ENCODE peak calls at places on chromosomes 4 and X, in four cellular contexts. One of them, this sample, is unnamed.

GRCh38 chr4:17055788-17056187 is 157.3 kb upstream of the LDB2 start:
- DNase-seq in IMR-90: peak; percentile 97
- DNase-seq in K562: no peak
- DNase-seq in endothelial cell of umbilical vein: peak; percentile 14
- DNase-seq in this sample: peak; percentile 11

GRCh38 chrX:13001961-13002671 is 27.2 kb downstream of the TMSB4X start:
- DNase-seq in IMR-90: peak; percentile 52
- DNase-seq in K562: no peak
- DNase-seq in endothelial cell of umbilical vein: no peak
- DNase-seq in this sample: no peak

GRCh38 chrX:44344194-44344593 is 722 bp upstream of the EFHC2 start:
- DNase-seq in IMR-90: no peak
- DNase-seq in K562: peak; percentile 59
- DNase-seq in endothelial cell of umbilical vein: no peak
- DNase-seq in this sample: no peak

GRCh38 chr4:182502074-182502473 is 258.9 kb downstream of the TENM3 start:
- DNase-seq in IMR-90: no peak
- DNase-seq in K562: no peak
- DNase-seq in endothelial cell of umbilical vein: no peak
- DNase-seq in this sample: no peak

GRCh38 chr4:163111588-163111987 is 55.1 kb downstream of the NAF1 start:
- DNase-seq in IMR-90: peak; percentile 26
- DNase-seq in K562: no peak
- DNase-seq in endothelial cell of umbilical vein: peak; percentile 10
- DNase-seq in this sample: no peak

GRCh38 chr4:126955292-126956191 is 677.2 kb upstream of the INTU start:
- DNase-seq in IMR-90: no peak
- DNase-seq in K562: peak; percentile 64
- DNase-seq in endothelial cell of umbilical vein: no peak
- DNase-seq in this sample: no peak

GRCh38 chrX:50469206-50469605 is 1.4 kb downstream of the DGKK start:
- DNase-seq in IMR-90: no peak
- DNase-seq in K562: no peak
- DNase-seq in endothelial cell of umbilical vein: no peak
- DNase-seq in this sample: no peak

GRCh38 chr4:63795301-63795700 is 613.9 kb downstream of the TECRL start:
- DNase-seq in IMR-90: no peak
- DNase-seq in K562: no peak
- DNase-seq in endothelial cell of umbilical vein: no peak
- DNase-seq in this sample: no peak

GRCh38 chr4:40331092-40331824 is 3.9 kb upstream of the CHRNA9 start:
- DNase-seq in IMR-90: no peak
- DNase-seq in K562: no peak
- DNase-seq in endothelial cell of umbilical vein: no peak
- DNase-seq in this sample: no peak

GRCh38 chrX:34909151-34909550 is 33.4 kb upstream of the FAM47B start:
- DNase-seq in IMR-90: no peak
- DNase-seq in K562: no peak
- DNase-seq in endothelial cell of umbilical vein: no peak
- DNase-seq in this sample: no peak

GRCh38 chrX:5595570-5595969 is 633.1 kb downstream of the NLGN4X start:
- DNase-seq in IMR-90: no peak
- DNase-seq in K562: no peak
- DNase-seq in endothelial cell of umbilical vein: no peak
- DNase-seq in this sample: no peak

GRCh38 chr4:71296945-71297344 is 41.9 kb upstream of the SLC4A4 start:
- DNase-seq in IMR-90: no peak
- DNase-seq in K562: no peak
- DNase-seq in endothelial cell of umbilical vein: no peak
- DNase-seq in this sample: no peak

GRCh38 chr4:56683455-56683854 is 2.4 kb upstream of the HOPX start:
- DNase-seq in IMR-90: no peak
- DNase-seq in K562: no peak
- DNase-seq in endothelial cell of umbilical vein: no peak
- DNase-seq in this sample: no peak

GRCh38 chr4:128513664-128514484 is 226.3 kb upstream of the PGRMC2 start:
- DNase-seq in IMR-90: peak; percentile 61
- DNase-seq in K562: no peak
- DNase-seq in endothelial cell of umbilical vein: no peak
- DNase-seq in this sample: no peak

GRCh38 chr4:128517739-128518510 is 230.3 kb upstream of the PGRMC2 start:
- DNase-seq in IMR-90: peak; percentile 98
- DNase-seq in K562: peak; percentile 70
- DNase-seq in endothelial cell of umbilical vein: peak; percentile 97
- DNase-seq in this sample: no peak

GRCh38 chr4:128517096-128517738 is 229.6 kb upstream of the PGRMC2 start:
- DNase-seq in IMR-90: peak; percentile 61
- DNase-seq in K562: no peak
- DNase-seq in endothelial cell of umbilical vein: peak; percentile 63
- DNase-seq in this sample: no peak

GRCh38 chr4:128519163-128519810 is 231.7 kb upstream of the PGRMC2 start:
- DNase-seq in IMR-90: peak; percentile 23
- DNase-seq in K562: no peak
- DNase-seq in endothelial cell of umbilical vein: peak; percentile 50
- DNase-seq in this sample: no peak

DNA sequence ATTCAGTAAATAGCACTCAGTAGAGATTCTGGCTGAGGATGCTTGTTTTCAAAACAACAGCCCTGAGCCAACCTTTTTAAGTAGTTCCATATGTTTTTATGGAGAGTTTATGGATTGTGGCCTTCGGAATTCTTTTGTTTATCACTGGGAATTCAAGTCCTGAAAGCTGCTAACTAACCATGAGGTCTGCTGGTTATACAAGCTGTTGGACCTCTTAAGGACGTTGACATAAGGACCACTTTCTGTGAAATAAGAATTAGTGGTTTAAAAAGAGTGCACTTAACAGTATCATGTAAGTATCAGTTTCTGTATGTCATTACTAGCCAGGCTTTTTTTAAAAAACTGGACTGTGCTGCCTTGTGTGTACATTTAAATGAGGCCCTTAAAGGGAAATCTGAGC is 229.0 kb upstream of the PGRMC2 start:
- DNase-seq in IMR-90: peak; percentile 92
- DNase-seq in K562: no peak
- DNase-seq in endothelial cell of umbilical vein: peak; percentile 13
- DNase-seq in this sample: no peak
- H3K4me1 ChIP-seq in IMR-90: peaks cover 27% of the 10 kb centered on the region
- H3K4me1 ChIP-seq in K562: peaks cover 56% of the 10 kb centered on the region
- H3K4me1 ChIP-seq in endothelial cell of umbilical vein: peaks cover 47% of the 10 kb centered on the region
- H3K4me1 ChIP-seq in this sample: peaks cover 18% of the 10 kb centered on the region

GRCh38 chr4:53465891-53466290 is 88.5 kb downstream of the FIP1L1 start:
- DNase-seq in IMR-90: no peak
- DNase-seq in K562: no peak
- DNase-seq in endothelial cell of umbilical vein: no peak
- DNase-seq in this sample: no peak

GRCh38 chr4:53463340-53463739 is 85.9 kb downstream of the FIP1L1 start:
- DNase-seq in IMR-90: no peak
- DNase-seq in K562: no peak
- DNase-seq in endothelial cell of umbilical vein: no peak
- DNase-seq in this sample: no peak

GRCh38 chr4:53465291-53465690 is 87.8 kb downstream of the FIP1L1 start:
- DNase-seq in IMR-90: peak; percentile 31
- DNase-seq in K562: no peak
- DNase-seq in endothelial cell of umbilical vein: no peak
- DNase-seq in this sample: no peak

GRCh38 chr4:53459548-53459947 is 82.1 kb downstream of the FIP1L1 start:
- DNase-seq in IMR-90: peak; percentile 60
- DNase-seq in K562: no peak
- DNase-seq in endothelial cell of umbilical vein: peak; percentile 24
- DNase-seq in this sample: no peak

DNA sequence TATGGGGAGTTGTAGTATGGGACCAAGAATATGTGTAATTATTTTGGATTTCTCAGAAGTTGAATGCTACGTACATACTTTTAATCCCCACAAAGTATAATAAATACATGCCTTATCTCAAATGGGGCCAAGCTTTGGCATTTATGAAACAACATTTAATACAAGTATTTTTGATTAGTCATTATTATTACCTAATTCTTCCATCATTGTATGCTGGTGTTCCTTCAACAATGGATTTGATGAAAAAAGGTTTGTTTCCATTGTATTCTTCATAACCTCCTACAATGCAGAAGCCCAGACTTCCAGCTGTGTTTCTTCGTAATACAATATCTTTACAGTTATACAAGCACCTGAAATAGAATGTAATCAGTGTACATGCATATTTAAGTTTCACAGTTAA is 83.8 kb downstream of the FIP1L1 start:
- DNase-seq in IMR-90: peak; percentile 30
- DNase-seq in K562: no peak
- DNase-seq in endothelial cell of umbilical vein: no peak
- DNase-seq in this sample: no peak
- H3K9me1 ChIP-seq in IMR-90: peaks cover 2% of the 10 kb centered on the region
- H3K9me1 ChIP-seq in K562: no peaks in the 10 kb centered on the region
- H3K9me1 ChIP-seq in endothelial cell of umbilical vein: no peaks in the 10 kb centered on the region
- H3K9me1 ChIP-seq in this sample: no peaks in the 10 kb centered on the region

GRCh38 chr4:6888506-6889071 is 21.0 kb upstream of the TBC1D14 start:
- DNase-seq in IMR-90: no peak
- DNase-seq in K562: no peak
- DNase-seq in endothelial cell of umbilical vein: no peak
- DNase-seq in this sample: no peak
- H3K4me1 ChIP-seq in IMR-90: peaks cover 23% of the 10 kb centered on the region
- H3K4me1 ChIP-seq in K562: peaks cover 27% of the 10 kb centered on the region
- H3K4me1 ChIP-seq in endothelial cell of umbilical vein: no peaks in the 10 kb centered on the region
- H3K4me1 ChIP-seq in this sample: peaks cover 8% of the 10 kb centered on the region

GRCh38 chr4:110955748-110956147 is 332.9 kb upstream of the PITX2 start:
- DNase-seq in IMR-90: no peak
- DNase-seq in K562: no peak
- DNase-seq in endothelial cell of umbilical vein: no peak
- DNase-seq in this sample: no peak

GRCh38 chr4:110962616-110963015 is 339.7 kb upstream of the PITX2 start:
- DNase-seq in IMR-90: no peak
- DNase-seq in K562: no peak
- DNase-seq in endothelial cell of umbilical vein: no peak
- DNase-seq in this sample: no peak

GRCh38 chr4:110953898-110954297 is 331.0 kb upstream of the PITX2 start:
- DNase-seq in IMR-90: no peak
- DNase-seq in K562: no peak
- DNase-seq in endothelial cell of umbilical vein: no peak
- DNase-seq in this sample: no peak

GRCh38 chr4:110963621-110964020 is 340.7 kb upstream of the PITX2 start:
- DNase-seq in IMR-90: no peak
- DNase-seq in K562: no peak
- DNase-seq in endothelial cell of umbilical vein: no peak
- DNase-seq in this sample: no peak

DNA sequence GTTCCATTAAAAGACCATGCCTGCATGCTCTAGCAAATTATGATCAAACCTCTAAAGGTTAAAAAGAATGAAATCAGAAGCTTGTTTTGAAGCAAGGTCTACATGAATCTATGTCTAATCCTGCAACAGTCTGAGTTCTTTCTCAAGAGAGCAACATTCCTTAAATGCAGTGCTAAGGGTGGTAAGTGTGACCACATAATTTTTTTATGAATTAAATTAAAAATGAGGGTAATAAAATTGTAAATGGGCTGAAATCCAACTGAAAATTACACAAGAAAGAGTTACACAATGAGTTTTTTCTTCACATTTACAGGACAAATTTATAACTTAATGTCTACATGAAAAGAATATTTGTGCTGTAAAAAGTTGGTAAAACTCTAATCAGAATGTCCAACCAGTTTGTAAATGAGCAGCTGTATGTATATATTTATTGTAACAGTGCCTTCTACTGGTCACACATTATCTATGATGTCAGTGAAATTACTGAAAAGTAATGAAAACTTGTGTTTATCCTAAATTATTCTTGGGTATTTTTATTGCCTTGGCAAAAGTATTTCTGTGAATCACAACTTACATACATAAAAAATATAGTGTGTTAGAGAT is 336.3 kb upstream of the PITX2 start:
- DNase-seq in IMR-90: peak; percentile 30
- DNase-seq in K562: no peak
- DNase-seq in endothelial cell of umbilical vein: peak; percentile 22
- DNase-seq in this sample: no peak
- H3K9me1 ChIP-seq in IMR-90: no peaks in the 10 kb centered on the region
- H3K9me1 ChIP-seq in K562: no peaks in the 10 kb centered on the region
- H3K9me1 ChIP-seq in endothelial cell of umbilical vein: no peaks in the 10 kb centered on the region
- H3K9me1 ChIP-seq in this sample: no peaks in the 10 kb centered on the region

DNA sequence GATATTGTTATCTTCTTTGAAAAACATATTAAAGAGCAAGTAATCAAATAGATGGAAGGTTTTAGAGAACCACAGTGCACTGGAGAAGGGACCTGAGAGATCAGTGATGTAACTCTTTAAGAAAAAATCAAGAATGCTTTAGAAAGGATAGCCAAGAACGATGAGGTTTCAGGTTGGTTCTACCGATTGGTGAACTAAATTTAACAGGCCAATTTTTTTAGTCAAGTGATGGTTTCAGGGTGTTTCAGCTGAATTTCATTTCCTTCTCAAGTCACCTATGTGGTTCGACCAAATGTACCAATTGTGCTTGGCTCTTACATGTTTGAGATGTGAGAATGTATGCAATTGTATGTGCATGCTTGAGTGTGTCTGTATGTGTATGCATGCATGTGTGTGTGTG is 26.5 kb downstream of the HS3ST1 start:
- DNase-seq in IMR-90: no peak
- DNase-seq in K562: no peak
- DNase-seq in endothelial cell of umbilical vein: no peak
- DNase-seq in this sample: no peak
- H3K4me1 ChIP-seq in IMR-90: no peaks in the 10 kb centered on the region
- H3K4me1 ChIP-seq in K562: no peaks in the 10 kb centered on the region
- H3K4me1 ChIP-seq in endothelial cell of umbilical vein: peaks cover 2% of the 10 kb centered on the region
- H3K4me1 ChIP-seq in this sample: peaks cover 26% of the 10 kb centered on the region

GRCh38 chr4:171017596-171017995 is 795.6 kb upstream of the GALNTL6 start:
- DNase-seq in IMR-90: no peak
- DNase-seq in K562: no peak
- DNase-seq in endothelial cell of umbilical vein: no peak
- DNase-seq in this sample: no peak
- H3K9me1 ChIP-seq in IMR-90: no peaks in the 10 kb centered on the region
- H3K9me1 ChIP-seq in K562: no peaks in the 10 kb centered on the region
- H3K9me1 ChIP-seq in endothelial cell of umbilical vein: no peaks in the 10 kb centered on the region
- H3K9me1 ChIP-seq in this sample: no peaks in the 10 kb centered on the region

GRCh38 chr4:6349896-6350295 is 80.2 kb downstream of the WFS1 start:
- DNase-seq in IMR-90: peak; percentile 10
- DNase-seq in K562: no peak
- DNase-seq in endothelial cell of umbilical vein: no peak
- DNase-seq in this sample: no peak
- H3K4me1 ChIP-seq in IMR-90: no peaks in the 10 kb centered on the region
- H3K4me1 ChIP-seq in K562: no peaks in the 10 kb centered on the region
- H3K4me1 ChIP-seq in endothelial cell of umbilical vein: no peaks in the 10 kb centered on the region
- H3K4me1 ChIP-seq in this sample: no peaks in the 10 kb centered on the region

DNA sequence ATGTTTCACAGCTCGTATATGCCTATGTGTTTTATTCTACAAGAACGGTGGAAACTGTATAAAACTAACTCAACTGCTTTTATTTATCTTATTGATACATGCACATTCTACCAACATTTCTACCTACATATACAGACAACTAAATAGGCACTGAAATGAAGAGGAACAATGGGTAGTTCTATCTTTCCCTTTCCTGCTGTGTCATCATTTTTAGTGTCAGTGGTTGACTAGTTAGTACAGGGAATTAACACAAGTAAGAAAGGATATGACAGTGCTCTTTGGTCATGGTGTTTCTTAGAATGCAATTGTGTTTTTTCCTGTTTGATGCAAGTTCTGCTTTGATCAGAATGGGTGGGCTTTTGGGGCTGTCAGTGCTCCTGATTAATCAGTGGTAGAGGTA is 293.8 kb upstream of the CTSO start:
- DNase-seq in IMR-90: no peak
- DNase-seq in K562: no peak
- DNase-seq in endothelial cell of umbilical vein: no peak
- DNase-seq in this sample: no peak
- H3K9me1 ChIP-seq in IMR-90: no peaks in the 10 kb centered on the region
- H3K9me1 ChIP-seq in K562: no peaks in the 10 kb centered on the region
- H3K9me1 ChIP-seq in endothelial cell of umbilical vein: no peaks in the 10 kb centered on the region
- H3K9me1 ChIP-seq in this sample: no peaks in the 10 kb centered on the region

GRCh38 chrX:133988010-133988409 is 2.6 kb upstream of the GPC3 start:
- DNase-seq in IMR-90: no peak
- DNase-seq in K562: no peak
- DNase-seq in endothelial cell of umbilical vein: no peak
- DNase-seq in this sample: no peak
- H3K4me1 ChIP-seq in IMR-90: no peaks in the 10 kb centered on the region
- H3K4me1 ChIP-seq in K562: no peaks in the 10 kb centered on the region
- H3K4me1 ChIP-seq in endothelial cell of umbilical vein: no peaks in the 10 kb centered on the region
- H3K4me1 ChIP-seq in this sample: peaks cover 2% of the 10 kb centered on the region